ENCODE peak calls at places on chromosomes 1 and 21, in seven cellular contexts. Z is stomach, V is lower leg skin, T is mesothelial cell of epicardium, J is IMR-90, L is OCI-LY7, U is nephron progenitor cell. D is an unnamed sample.

GRCh38 chr1:68230901-68231626 is 1.3 kb downstream of the WLS start:
- DNase-seq in Z (peak; percentile 45), V (peak; percentile 90), T (peak; percentile 45), J (no peak), L (no peak), U (peak; percentile 47), D (no peak)

GRCh38 chr1:81808760-81809159 is 8.0 kb downstream of the ADGRL2 start:
- DNase-seq in Z (no peak), V (no peak), T (no peak), J (no peak), L (no peak), U (peak; percentile 3), D (no peak)

GRCh38 chr1:153550827-153551512 is 1.9 kb upstream of the S100A3 start:
- DNase-seq in Z (no peak), V (peak; percentile 86), T (no peak), J (no peak), L (no peak), U (no peak), D (no peak)

GRCh38 chr1:241800640-241801039 is 47.4 kb upstream of the EXO1 start:
- DNase-seq in Z (no peak), V (no peak), T (no peak), J (no peak), L (no peak), U (no peak), D (no peak)

GRCh38 chr1:205600085-205600484 is 31.7 kb downstream of the ELK4 start:
- DNase-seq in Z (no peak), V (no peak), T (no peak), J (peak; percentile 81), L (no peak), U (no peak), D (no peak)

GRCh38 chr21:42621828-42622199 is 31.6 kb upstream of the PDE9A start:
- DNase-seq in Z (no peak), V (peak; percentile 58), T (no peak), J (no peak), L (no peak), U (peak; percentile 32), D (no peak)

GRCh38 chr1:36365310-36365895 is 20.3 kb downstream of the STK40 start:
- DNase-seq in Z (no peak), V (no peak), T (no peak), J (peak; percentile 67), L (no peak), U (no peak), D (no peak)

GRCh38 chr21:25639167-25639921 is at the start of gene JAM2:
- DNase-seq in Z (no peak), V (peak; percentile 85), T (peak; percentile 65), J (peak; percentile 29), L (peak; percentile 56), U (peak; percentile 73), D (peak; percentile 73)

GRCh38 chr1:195915826-195916225 is 692.4 kb downstream of the KCNT2 start:
- DNase-seq in Z (no peak), V (no peak), T (no peak), J (no peak), L (no peak), U (no peak), D (no peak)

GRCh38 chr1:53582211-53583020 is 123.2 kb downstream of the DMRTB1 start:
- DNase-seq in Z (no peak), V (peak; percentile 82), T (no peak), J (no peak), L (no peak), U (peak; percentile 38), D (peak; percentile 12)

GRCh38 chr1:53909946-53910345 is 16.0 kb downstream of the DIO1 start:
- DNase-seq in Z (no peak), V (no peak), T (no peak), J (peak; percentile 21), L (no peak), U (no peak), D (no peak)

GRCh38 chr1:3744646-3745045 is 7.6 kb upstream of the CCDC27 start:
- DNase-seq in Z (no peak), V (no peak), T (no peak), J (no peak), L (no peak), U (no peak), D (no peak)

GRCh38 chr1:119893827-119894700 is 2.3 kb downstream of the ADAM30 start:
- DNase-seq in Z (no peak), V (no peak), T (no peak), J (no peak), L (no peak), U (no peak), D (no peak)

GRCh38 chr1:147073062-147073432 is 99.2 kb downstream of the PRKAB2 start:
- DNase-seq in Z (no peak), V (no peak), T (no peak), J (no peak), L (no peak), U (no peak), D (no peak)

GRCh38 chr1:22829001-22829989 is 118.7 kb downstream of the EPHB2 start:
- DNase-seq in Z (no peak), V (no peak), T (peak; percentile 55), J (peak; percentile 45), L (no peak), U (peak; percentile 24), D (no peak)

GRCh38 chr21:29717659-29718058 is 222.1 kb downstream of the GRIK1 start:
- DNase-seq in Z (no peak), V (no peak), T (no peak), J (no peak), L (no peak), U (no peak), D (no peak)

GRCh38 chr1:70084314-70084915 is 121.0 kb downstream of the LRRC40 start:
- DNase-seq in Z (no peak), V (no peak), T (no peak), J (peak; percentile 41), L (no peak), U (no peak), D (no peak)

GRCh38 chr1:202710070-202711025 is at the start of gene SYT2:
- DNase-seq in Z (peak; percentile 35), V (peak; percentile 82), T (peak; percentile 73), J (no peak), L (no peak), U (peak; percentile 86), D (peak; percentile 89)

GRCh38 chr1:217191441-217191840 is 439.4 kb downstream of the GPATCH2 start:
- DNase-seq in Z (no peak), V (no peak), T (no peak), J (no peak), L (no peak), U (no peak), D (no peak)

DNA sequence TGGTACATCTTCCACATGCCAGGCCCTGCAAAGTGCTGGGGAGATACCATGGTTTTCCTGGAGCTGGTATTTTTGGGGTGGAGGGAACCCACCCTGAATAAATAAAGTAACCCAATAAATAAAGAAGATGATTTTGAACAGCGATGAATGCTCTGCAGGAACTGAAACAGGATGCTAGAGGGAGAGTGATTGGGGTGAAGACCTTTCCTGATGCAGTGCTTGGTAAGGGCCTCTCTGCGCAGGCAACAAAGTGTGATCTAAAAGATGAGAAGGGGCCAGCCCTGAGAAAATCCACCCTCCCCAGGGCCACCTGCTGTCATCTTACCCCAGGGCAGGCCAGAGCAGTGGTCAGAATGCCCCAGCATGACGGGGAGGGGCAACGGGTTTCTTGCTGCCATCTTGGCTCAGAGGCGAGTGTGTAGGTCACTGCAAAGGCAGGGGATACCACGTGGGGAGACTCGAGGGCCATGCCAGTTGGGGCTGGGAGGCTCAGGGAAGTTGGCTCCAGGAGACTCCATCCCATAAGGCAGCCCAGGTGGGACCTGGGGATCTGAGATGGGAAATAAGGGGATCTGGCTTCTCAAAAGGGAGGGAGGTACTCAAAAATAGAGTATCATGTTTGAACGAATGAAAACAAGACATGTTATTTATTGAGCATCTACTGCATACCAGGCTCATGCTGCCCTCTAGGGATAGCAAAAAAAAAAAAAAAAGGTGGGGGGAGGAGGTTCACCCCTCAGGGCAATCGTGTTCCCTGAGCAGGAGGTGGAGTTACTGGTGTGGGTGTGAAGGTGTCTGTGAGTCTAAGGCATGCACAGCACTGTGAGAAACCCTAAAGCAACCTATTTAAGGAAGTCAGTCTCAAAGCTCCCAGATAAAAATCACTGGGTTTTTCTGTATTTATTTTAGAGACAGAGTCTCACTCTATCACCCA is 2.8 kb downstream of the SRARP start:
- DNase-seq in Z (no peak), V (no peak), T (no peak), J (peak; percentile 18), L (peak; percentile 26), U (no peak), D (no peak)
- TF ChIP-seq CTCF in Z (no peak), V (no peak), T (no peak), J (peak; percentile 40), L (peak; percentile 46), U (no peak), D (no peak)

GRCh38 chr1:32240140-32240951 is 6.7 kb upstream of the FAM167B start:
- DNase-seq in Z (peak; percentile 88), V (peak; percentile 95), T (peak; percentile 62), J (peak; percentile 39), L (peak; percentile 41), U (peak; percentile 86), D (peak; percentile 67)
- TF ChIP-seq CTCF in Z (no peak), V (no peak), T (no peak), J (peak; percentile 18), L (peak; percentile 52), U (no peak), D (no peak)

GRCh38 chr1:201568859-201569294 is 29.9 kb downstream of the NAV1 start:
- DNase-seq in Z (no peak), V (peak; percentile 79), T (no peak), J (no peak), L (no peak), U (no peak), D (no peak)
- TF ChIP-seq CTCF in Z (no peak), V (no peak), T (no peak), J (no peak), L (no peak), U (no peak), D (no peak)

GRCh38 chr1:56406821-56407220 is 172.5 kb downstream of the PLPP3 start:
- DNase-seq in Z (no peak), V (no peak), T (no peak), J (peak; percentile 21), L (no peak), U (no peak), D (no peak)

GRCh38 chr1:56411484-56412180 is 167.7 kb downstream of the PLPP3 start:
- DNase-seq in Z (no peak), V (peak; percentile 87), T (no peak), J (no peak), L (no peak), U (no peak), D (no peak)

GRCh38 chr1:56411021-56411420 is 168.3 kb downstream of the PLPP3 start:
- DNase-seq in Z (no peak), V (no peak), T (no peak), J (no peak), L (no peak), U (no peak), D (no peak)

GRCh38 chr1:56410405-56410804 is 169.0 kb downstream of the PLPP3 start:
- DNase-seq in Z (no peak), V (no peak), T (no peak), J (no peak), L (no peak), U (no peak), D (no peak)

DNA sequence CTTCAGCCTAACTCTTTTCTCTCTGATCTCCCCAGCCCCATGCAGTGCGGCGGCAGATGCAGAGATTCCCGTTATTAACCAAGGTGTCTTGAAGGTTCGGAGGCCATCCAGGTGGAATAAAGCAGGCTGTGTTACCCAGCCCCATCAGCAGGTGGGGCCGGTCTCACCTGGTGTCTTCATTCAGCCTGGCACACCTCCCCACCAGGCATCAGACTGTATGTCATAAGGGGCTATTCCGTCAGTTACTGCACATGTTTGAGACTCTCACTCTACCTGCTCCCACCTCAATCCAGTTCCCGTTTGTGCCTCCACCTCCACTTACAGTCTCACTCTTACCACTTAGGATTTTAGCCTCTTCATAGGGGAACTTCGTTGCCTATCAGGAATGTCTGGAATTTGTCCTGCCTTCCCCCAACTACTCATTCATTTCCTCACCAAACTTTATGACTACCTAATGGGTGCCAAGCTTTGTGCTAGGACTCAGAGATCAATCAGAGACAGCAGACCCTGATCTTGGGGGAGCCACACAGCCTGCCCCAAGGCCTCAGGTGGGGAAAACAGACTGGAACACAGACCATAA is 170.2 kb downstream of the PLPP3 start:
- DNase-seq in Z (peak; percentile 77), V (no peak), T (no peak), J (no peak), L (peak; percentile 51), U (no peak), D (no peak)
- TF ChIP-seq CTCF in Z (peak; percentile 77), V (no peak), T (peak; percentile 19), J (no peak), L (peak; percentile 71), U (no peak), D (no peak)

D was measured in glutamatergic neuron.